ENCODE peak calls at places on chromosome 19, in ten cellular contexts. W is adrenal gland, D is fibroblast of mammary gland, U is cardiac muscle cell, N is AG10803, S is fibroblast of the aortic adventitia, Q is esophagus muscularis mucosa, H is ovary, X is breast epithelium, I is kidney. M is an unnamed sample.

GRCh38 chr19:8641908-8642547 is 11.6 kb downstream of the NFILZ start:
- DNase-seq in H (no peak), Q (no peak), N (peak), D (peak), S (peak), I (no peak), U (peak), W (no peak), X (no peak), M (no peak)

GRCh38 chr19:15527705-15528104 is 19.4 kb downstream of the CYP4F22 start:
- DNase-seq in H (no peak), W (no peak), U (no peak), D (no peak), S (no peak), N (no peak), Q (no peak), I (no peak), X (no peak), M (no peak)

GRCh38 chr19:39845172-39845571 is 1.0 kb downstream of the FBL start:
- DNase-seq in W (no peak), D (no peak), X (no peak), I (no peak), Q (no peak), U (no peak), N (no peak), S (no peak), H (no peak), M (no peak)

GRCh38 chr19:48284891-48285290 is 15.0 kb downstream of the ZNF114 start:
- DNase-seq in N (no peak), H (no peak), W (no peak), Q (no peak), U (peak), D (no peak), X (no peak), S (no peak), I (no peak), M (no peak)

GRCh38 chr19:35130761-35131720 is 3.8 kb downstream of the LGI4 start:
- DNase-seq in H (no peak), Q (no peak), N (no peak), D (peak), S (no peak), X (no peak), U (no peak), I (no peak), W (no peak), M (no peak)

GRCh38 chr19:57103573-57104277 is 16.1 kb upstream of the USP29 start:
- DNase-seq in X (peak), I (no peak), Q (no peak), N (peak), D (peak), W (peak), H (peak), U (peak), S (peak), M (peak)

GRCh38 chr19:43820098-43820860 is 6.8 kb upstream of the ZNF283 start:
- DNase-seq in Q (no peak), D (peak), S (peak), W (peak), I (peak), H (no peak), X (no peak), N (peak), U (peak), M (peak)

GRCh38 chr19:42206871-42207755 is 10.4 kb downstream of the DEDD2 start:
- DNase-seq in N (peak), W (no peak), U (no peak), H (no peak), S (no peak), I (peak), X (no peak), D (peak), Q (no peak), M (no peak)

GRCh38 chr19:35868172-35868822 is at the start of gene APLP1:
- DNase-seq in D (no peak), N (peak), W (peak), H (peak), Q (no peak), U (peak), S (peak), X (peak), I (peak), M (peak)

GRCh38 chr19:53520547-53521372 is 17.2 kb upstream of the ZNF331 start:
- DNase-seq in X (peak), S (peak), D (peak), N (peak), U (peak), H (peak), W (peak), Q (peak), I (peak), M (peak)

GRCh38 chr19:7926727-7927604 is 1.0 kb upstream of the CTXN1 start:
- DNase-seq in S (no peak), I (peak), Q (no peak), X (no peak), N (no peak), U (no peak), W (peak), H (peak), D (no peak), M (no peak)

GRCh38 chr19:6963937-6964336 is 57.3 kb downstream of the MBD3L2B start:
- DNase-seq in I (no peak), N (no peak), Q (no peak), S (no peak), D (no peak), X (no peak), U (no peak), W (peak), H (no peak), M (no peak)

GRCh38 chr19:16355293-16356043 is 30.8 kb downstream of the KLF2 start:
- DNase-seq in H (peak), N (no peak), X (no peak), W (no peak), U (peak), I (peak), D (peak), S (no peak), Q (no peak), M (no peak)

GRCh38 chr19:20318616-20319015 is 151.6 kb downstream of the ZNF486 start:
- DNase-seq in S (no peak), H (no peak), D (no peak), W (no peak), U (no peak), Q (no peak), I (no peak), X (no peak), N (no peak), M (no peak)

GRCh38 chr19:33416307-33417215 is 43.1 kb downstream of the CEBPG start:
- DNase-seq in U (peak), S (peak), I (peak), Q (no peak), X (peak), W (peak), H (peak), D (peak), N (peak), M (peak)

GRCh38 chr19:1747285-1748114 is 5.8 kb upstream of the ONECUT3 start:
- DNase-seq in D (peak), X (no peak), N (peak), S (peak), W (peak), H (no peak), Q (no peak), U (peak), I (peak), M (no peak)

GRCh38 chr19:47430041-47430802 is 10.9 kb upstream of the MEIS3 start:
- DNase-seq in N (peak), H (no peak), U (peak), D (peak), X (no peak), Q (no peak), W (peak), I (peak), S (peak), M (peak)

GRCh38 chr19:23263870-23264590 is 13.8 kb upstream of the ZNF724 start:
- DNase-seq in N (peak), U (peak), I (no peak), S (no peak), X (no peak), W (no peak), H (no peak), D (peak), Q (no peak), M (no peak)

GRCh38 chr19:45069056-45069455 is 7.2 kb downstream of the ZNF296 start:
- DNase-seq in H (no peak), D (peak), U (peak), S (peak), Q (no peak), N (no peak), W (peak), X (peak), I (no peak), M (no peak)

GRCh38 chr19:48879025-48879572 is 6.9 kb downstream of the PPP1R15A start:
- DNase-seq in S (no peak), Q (no peak), X (no peak), H (no peak), I (no peak), N (no peak), U (no peak), W (no peak), D (no peak), M (no peak)

GRCh38 chr19:47882890-47883289 is 3.2 kb downstream of the SULT2A1 start:
- DNase-seq in N (no peak), H (no peak), D (no peak), I (peak), U (no peak), X (no peak), S (no peak), W (peak), Q (no peak), M (no peak)

GRCh38 chr19:13103961-13104847 is 1.5 kb upstream of the LYL1 start:
- DNase-seq in S (no peak), Q (no peak), W (no peak), N (no peak), X (no peak), D (no peak), H (peak), U (no peak), I (peak), M (peak)

GRCh38 chr19:8665468-8666213 is 33.0 kb downstream of the ACTL9 start:
- DNase-seq in W (no peak), U (no peak), X (no peak), H (no peak), Q (no peak), D (no peak), I (no peak), S (no peak), N (no peak), M (no peak)

GRCh38 chr19:33274663-33275558 is 27.4 kb downstream of the CEBPA start:
- DNase-seq in D (no peak), Q (no peak), H (no peak), W (no peak), N (no peak), I (peak), X (no peak), U (no peak), S (no peak), M (no peak)

GRCh38 chr19:18158471-18158870 is 5.5 kb downstream of the PIK3R2 start:
- DNase-seq in N (no peak), U (no peak), S (no peak), W (no peak), I (no peak), H (no peak), D (no peak), Q (no peak), X (no peak), M (no peak)

GRCh38 chr19:18160792-18161690 is 8.1 kb downstream of the PIK3R2 start:
- DNase-seq in S (peak), W (peak), U (peak), H (peak), X (peak), D (peak), N (peak), Q (no peak), I (peak), M (peak)

GRCh38 chr19:18161691-18162039 is 8.7 kb downstream of the PIK3R2 start:
- DNase-seq in I (no peak), N (no peak), U (no peak), D (no peak), W (no peak), X (no peak), H (peak), S (no peak), Q (no peak), M (no peak)

GRCh38 chr19:18159810-18160209 is 6.8 kb downstream of the PIK3R2 start:
- DNase-seq in D (no peak), H (no peak), I (no peak), N (no peak), Q (no peak), S (no peak), X (no peak), W (no peak), U (no peak), M (no peak)

DNA sequence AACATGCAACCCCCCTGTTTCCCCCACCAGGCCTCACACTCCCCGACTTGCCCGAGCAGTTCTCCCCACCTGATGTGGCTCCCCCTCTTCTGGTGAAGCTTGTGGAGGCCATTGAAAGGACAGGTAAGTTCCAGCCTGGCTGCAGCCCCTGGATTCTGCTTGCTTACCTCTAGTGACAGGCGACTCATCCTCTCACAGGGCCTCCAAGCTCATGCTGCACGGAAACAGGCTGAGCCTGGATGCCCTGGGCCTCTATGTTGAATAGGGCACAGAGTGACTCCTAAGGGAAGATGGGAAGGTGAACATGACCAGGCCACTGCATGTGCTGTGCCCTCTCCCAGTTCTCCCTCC is 7.5 kb downstream of the PIK3R2 start:
- DNase-seq in H (no peak), W (no peak), Q (no peak), S (no peak), X (no peak), U (no peak), N (no peak), I (no peak), D (peak), M (no peak)
- H3K4me3 ChIP-seq in H (no peak), W (no peak), Q (peak), S (no peak), X (peak), U (no peak), N (no peak), I (no peak), D (no peak), M (no peak)

DNA sequence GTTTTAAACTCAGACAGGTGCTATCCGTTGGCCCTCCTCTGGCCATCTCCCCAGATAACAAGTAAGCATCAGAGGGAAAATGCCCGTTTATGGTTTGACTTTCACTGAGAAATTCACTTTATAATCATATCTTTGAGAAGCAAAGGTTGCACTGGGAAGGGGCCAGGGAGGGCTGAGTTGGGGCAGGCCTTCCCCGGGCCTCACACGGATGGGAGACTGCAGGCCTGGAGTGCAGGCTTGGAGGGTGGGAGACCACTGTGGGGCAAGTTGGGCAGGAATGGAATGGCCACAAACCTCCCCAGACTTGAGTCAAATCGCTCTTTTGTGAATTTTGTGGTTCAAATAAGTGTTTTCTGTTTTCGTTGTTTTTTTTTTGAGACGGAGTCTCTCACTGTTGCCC is 451.7 kb downstream of the TSHZ3 start:
- DNase-seq in D (no peak), N (no peak), U (no peak), I (no peak), S (no peak), H (no peak), Q (no peak), W (no peak), X (no peak), M (no peak)
- TF ChIP-seq CTCF in D (no peak), N (no peak), U (no peak), I (no peak), S (no peak), H (no peak), Q (no peak), W (no peak), X (no peak), M (no peak)

GRCh38 chr19:50203281-50204080 is at the start of gene MYH14:
- DNase-seq in X (peak), U (peak), D (peak), H (peak), S (no peak), W (peak), N (peak), Q (peak), I (peak), M (peak)
- H3K4me3 ChIP-seq in X (peak), U (peak), D (no peak), H (peak), S (no peak), W (peak), N (no peak), Q (peak), I (peak), M (peak)

DNA sequence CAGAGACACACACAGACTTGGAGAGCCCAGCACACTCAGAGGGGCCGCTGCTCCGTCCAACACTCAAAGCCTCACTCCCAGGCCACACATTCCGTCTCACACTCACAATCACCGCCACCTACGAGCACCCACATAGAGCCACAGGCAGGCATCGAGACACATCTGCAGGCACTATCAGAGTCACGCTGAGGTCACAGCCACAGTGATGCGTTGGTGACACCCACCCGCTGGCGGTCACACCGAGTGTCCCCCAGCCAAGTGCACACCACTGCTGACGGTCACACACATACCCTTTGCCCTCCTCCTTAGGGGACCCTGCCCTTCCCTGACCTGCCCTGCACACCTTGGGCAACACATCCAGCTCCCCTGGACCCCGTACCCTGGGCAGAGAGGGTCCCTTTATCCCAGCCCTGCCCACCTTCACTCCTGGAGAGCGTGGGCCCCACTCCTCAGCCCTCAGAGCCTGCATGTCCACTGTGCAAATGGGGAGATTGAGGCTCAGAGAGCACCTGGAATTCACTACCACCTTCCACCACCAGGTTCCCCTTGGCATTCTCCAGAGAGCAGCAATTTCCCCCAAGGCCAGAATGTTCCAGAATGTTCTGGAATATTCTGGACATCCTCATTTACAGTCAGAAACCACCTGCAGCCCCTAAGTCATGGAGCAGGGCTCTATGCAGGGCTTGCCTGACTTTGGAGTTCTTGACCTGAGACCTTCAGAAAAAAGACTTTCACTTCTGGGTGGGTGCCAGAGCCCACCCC is 5.4 kb downstream of the FUT5 start:
- DNase-seq in U (no peak), S (no peak), W (no peak), Q (no peak), I (no peak), X (no peak), H (no peak), D (no peak), N (no peak), M (no peak)
- TF ChIP-seq CTCF in U (peak), S (peak), W (no peak), Q (no peak), I (no peak), X (no peak), H (no peak), D (no peak), N (no peak), M (peak)

GRCh38 chr19:38425810-38426466 is at the start of gene RASGRP4:
- DNase-seq in X (no peak), W (no peak), D (no peak), H (no peak), U (peak), S (no peak), N (no peak), Q (no peak), I (peak), M (no peak)
- H3K4me3 ChIP-seq in X (peak), W (no peak), D (no peak), H (no peak), U (no peak), S (no peak), N (no peak), Q (peak), I (no peak), M (no peak)

DNA sequence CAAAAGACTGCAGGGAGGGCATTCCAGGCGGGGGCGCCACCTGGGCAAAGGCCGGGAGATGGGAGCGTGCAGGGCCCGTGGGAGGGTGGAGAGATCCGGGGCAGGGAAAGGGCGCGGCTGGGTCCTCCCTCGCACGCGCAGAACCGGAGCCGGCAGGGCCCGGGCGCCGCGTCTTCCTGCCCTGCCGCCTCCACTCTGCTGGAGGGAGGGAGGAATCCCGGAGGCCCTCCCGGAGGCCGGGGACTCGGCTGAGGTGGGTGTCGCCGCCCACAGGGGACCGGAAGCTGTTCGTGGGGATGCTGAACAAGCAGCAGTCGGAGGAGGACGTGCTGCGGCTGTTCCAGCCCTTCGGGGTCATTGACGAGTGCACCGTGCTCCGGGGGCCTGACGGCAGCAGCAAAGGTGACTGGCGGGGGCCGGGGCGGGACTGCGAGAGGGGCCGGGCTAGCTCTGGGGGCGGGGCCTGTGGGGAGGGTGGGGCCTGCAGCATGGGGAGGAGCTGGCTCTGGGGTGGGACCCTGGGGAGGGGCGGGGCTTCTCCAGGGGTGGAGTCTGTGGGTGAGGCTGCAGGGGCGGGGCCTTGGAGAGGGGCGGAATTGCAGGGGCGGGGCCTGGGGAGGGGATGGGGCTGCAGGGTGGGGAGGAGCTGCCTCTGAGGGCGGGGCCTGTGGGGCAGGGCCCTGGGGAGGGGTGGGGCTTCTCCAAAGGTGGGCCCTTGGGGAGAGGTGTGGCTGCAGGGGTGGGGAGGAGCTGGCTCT is 51.3 kb downstream of the CELF5 start:
- DNase-seq in X (peak), S (peak), Q (no peak), N (peak), W (peak), U (peak), D (peak), I (peak), H (peak), M (peak)
- TF ChIP-seq CTCF in X (no peak), S (no peak), Q (no peak), N (no peak), W (no peak), U (no peak), D (no peak), I (no peak), H (no peak), M (no peak)

GRCh38 chr19:55370305-55370988 is at the start of gene IL11:
- DNase-seq in W (no peak), U (no peak), X (no peak), S (peak), I (peak), Q (no peak), D (peak), H (no peak), N (peak), M (no peak)
- H3K4me3 ChIP-seq in W (no peak), U (peak), X (peak), S (peak), I (no peak), Q (peak), D (peak), H (no peak), N (peak), M (no peak)

M was measured in thyroid gland.